ENCODE peak calls at places on chromosomes 4 and X, in six cellular contexts. B, H, O, D, G and K are unnamed samples.
A peak's percentile ranks its signal among the peaks of the same experiment; 100 is the strongest.

GRCh38 chr4:52572936-52573485 is 86.1 kb downstream of the USP46 start:
- DNase-seq in B (no peak), H (no peak), O (no peak), D (no peak), G (no peak), K (no peak)

GRCh38 chr4:99762728-99763127 is 53.9 kb upstream of the DAPP1 start:
- DNase-seq in B (no peak), H (no peak), O (no peak), D (no peak), G (no peak), K (no peak)

GRCh38 chr4:15013585-15013984 is 11.3 kb downstream of the CPEB2 start:
- DNase-seq in B (no peak), H (no peak), O (no peak), D (no peak), G (no peak), K (no peak)

GRCh38 chr4:133148690-133149363 is at the start of gene PCDH10:
- DNase-seq in B (no peak), H (peak; percentile 88), O (peak; percentile 91), D (peak; percentile 100), G (peak; percentile 91), K (no peak)

GRCh38 chr4:175661437-175661836 is 150.6 kb downstream of the GPM6A start:
- DNase-seq in B (no peak), H (no peak), O (no peak), D (no peak), G (no peak), K (no peak)

GRCh38 chr4:79257953-79258613 is 67.8 kb downstream of the NAA11 start:
- DNase-seq in B (no peak), H (no peak), O (no peak), D (no peak), G (no peak), K (no peak)

GRCh38 chr4:128335541-128335940 is 47.9 kb upstream of the PGRMC2 start:
- DNase-seq in B (no peak), H (no peak), O (no peak), D (no peak), G (no peak), K (no peak)

GRCh38 chr4:123232439-123232838 is 164.2 kb upstream of the SPRY1 start:
- DNase-seq in B (no peak), H (no peak), O (no peak), D (no peak), G (no peak), K (no peak)

GRCh38 chr4:56653461-56654237 is 27.4 kb downstream of the HOPX start:
- DNase-seq in B (no peak), H (no peak), O (no peak), D (no peak), G (no peak), K (no peak)

GRCh38 chr4:74364649-74365491 is at the start of gene EREG:
- DNase-seq in B (no peak), H (peak; percentile 10), O (no peak), D (no peak), G (peak; percentile 13), K (no peak)

GRCh38 chr4:17324431-17324830 is 187.5 kb downstream of the QDPR start:
- DNase-seq in B (no peak), H (peak; percentile 22), O (no peak), D (peak; percentile 46), G (peak; percentile 60), K (no peak)

GRCh38 chr4:139921551-139922184 is 232.3 kb downstream of the MAML3 start:
- DNase-seq in B (no peak), H (peak; percentile 84), O (no peak), D (no peak), G (no peak), K (peak; percentile 97)

GRCh38 chrX:21266949-21267348 is 107.3 kb upstream of the CNKSR2 start:
- DNase-seq in B (no peak), H (no peak), O (no peak), D (no peak), G (no peak), K (no peak)

GRCh38 chr4:37453361-37454262 is 209.1 kb downstream of the NWD2 start:
- DNase-seq in B (no peak), H (peak; percentile 89), O (peak; percentile 60), D (peak; percentile 76), G (peak; percentile 36), K (no peak)

GRCh38 chr4:153204247-153205027 is at the start of gene TRIM2:
- DNase-seq in B (no peak), H (peak; percentile 96), O (peak; percentile 70), D (peak; percentile 83), G (peak; percentile 68), K (no peak)
- H3K4me3 ChIP-seq in B (no peak within 1 kb of the TSS), H (peak within 1 kb of the TSS; percentile 4), O (peak within 1 kb of the TSS; percentile 52), D (peak within 1 kb of the TSS; percentile 58), G (peak within 1 kb of the TSS; percentile 26), K (peak within 1 kb of the TSS; percentile 16)

DNA sequence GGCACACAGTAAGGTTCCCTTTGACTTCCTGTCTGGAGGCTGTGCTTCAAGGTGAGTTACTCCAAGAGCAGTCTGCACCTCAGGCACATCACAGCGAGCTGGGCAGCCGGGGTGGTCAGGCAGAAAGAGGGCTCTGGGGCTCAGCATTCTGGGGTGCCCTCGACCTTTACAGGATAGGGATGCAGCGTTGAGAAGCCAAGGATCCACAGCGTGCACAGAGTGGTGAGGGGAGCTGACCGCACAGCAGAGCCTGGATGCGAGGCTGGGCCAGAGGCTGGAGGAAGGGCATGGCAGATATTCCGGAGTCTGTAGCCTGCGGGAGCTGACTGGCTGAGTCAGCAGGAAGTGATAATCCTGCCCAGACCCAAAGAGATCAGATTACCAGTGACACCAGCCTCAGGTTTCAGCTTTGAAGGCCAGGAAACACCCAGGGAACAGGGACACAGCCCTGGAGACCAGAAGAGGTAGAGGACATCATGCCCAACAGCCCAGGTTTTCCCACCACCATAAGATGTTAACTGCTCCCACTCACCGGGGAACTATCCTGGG is 38.4 kb upstream of the PDLIM3 start:
- DNase-seq in B (no peak), H (peak; percentile 28), O (peak; percentile 83), D (no peak), G (no peak), K (peak; percentile 52)
- H3K4me3 ChIP-seq in B (no peak overlapping the region), H (no peak overlapping the region), O (peak overlapping the region; percentile 69), D (no peak overlapping the region), G (no peak overlapping the region), K (no peak overlapping the region)

GRCh38 chr4:40311811-40312346 is 23.3 kb upstream of the CHRNA9 start:
- DNase-seq in B (no peak), H (no peak), O (no peak), D (no peak), G (no peak), K (no peak)
- H3K4me3 ChIP-seq in B (peak overlapping the region; percentile 17), H (no peak overlapping the region), O (no peak overlapping the region), D (no peak overlapping the region), G (no peak overlapping the region), K (no peak overlapping the region)

DNA sequence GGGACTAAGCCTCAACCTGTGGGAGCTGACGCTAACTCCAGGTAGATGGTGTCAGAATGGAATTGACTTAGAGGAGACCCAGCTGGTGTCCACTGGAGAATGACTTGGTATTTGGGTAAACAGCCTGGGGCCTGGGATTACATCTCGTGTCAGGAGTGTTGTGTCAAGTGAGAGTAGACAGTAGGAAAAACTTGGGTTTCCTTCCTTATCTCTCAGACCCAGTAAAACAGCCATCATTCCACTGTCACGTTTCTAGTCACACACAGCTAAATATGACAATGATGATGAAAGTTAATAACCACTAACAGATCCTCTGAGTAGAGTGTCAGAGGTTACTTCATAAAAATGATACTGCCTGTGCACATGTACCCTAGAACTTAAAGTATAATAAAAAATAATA is 13.8 kb downstream of the ZNF674 start:
- DNase-seq in B (no peak), H (no peak), O (no peak), D (no peak), G (no peak), K (no peak)
- H3K4me3 ChIP-seq in B (no peak overlapping the region), H (no peak overlapping the region), O (no peak overlapping the region), D (no peak overlapping the region), G (no peak overlapping the region), K (no peak overlapping the region)

GRCh38 chr4:181820518-181820917 is 422.7 kb upstream of the TENM3 start:
- DNase-seq in B (no peak), H (no peak), O (no peak), D (no peak), G (no peak), K (no peak)

GRCh38 chr4:181823183-181823582 is 420.0 kb upstream of the TENM3 start:
- DNase-seq in B (no peak), H (no peak), O (no peak), D (no peak), G (no peak), K (no peak)

GRCh38 chr4:181821039-181822004 is 421.9 kb upstream of the TENM3 start:
- DNase-seq in B (no peak), H (no peak), O (no peak), D (no peak), G (no peak), K (no peak)

GRCh38 chr4:181823645-181824044 is 419.6 kb upstream of the TENM3 start:
- DNase-seq in B (no peak), H (no peak), O (no peak), D (no peak), G (no peak), K (no peak)

GRCh38 chr4:181822005-181822375 is 421.2 kb upstream of the TENM3 start:
- DNase-seq in B (no peak), H (no peak), O (no peak), D (no peak), G (no peak), K (no peak)
- H3K4me3 ChIP-seq in B (no peak overlapping the region), H (no peak overlapping the region), O (no peak overlapping the region), D (no peak overlapping the region), G (no peak overlapping the region), K (no peak overlapping the region)

DNA sequence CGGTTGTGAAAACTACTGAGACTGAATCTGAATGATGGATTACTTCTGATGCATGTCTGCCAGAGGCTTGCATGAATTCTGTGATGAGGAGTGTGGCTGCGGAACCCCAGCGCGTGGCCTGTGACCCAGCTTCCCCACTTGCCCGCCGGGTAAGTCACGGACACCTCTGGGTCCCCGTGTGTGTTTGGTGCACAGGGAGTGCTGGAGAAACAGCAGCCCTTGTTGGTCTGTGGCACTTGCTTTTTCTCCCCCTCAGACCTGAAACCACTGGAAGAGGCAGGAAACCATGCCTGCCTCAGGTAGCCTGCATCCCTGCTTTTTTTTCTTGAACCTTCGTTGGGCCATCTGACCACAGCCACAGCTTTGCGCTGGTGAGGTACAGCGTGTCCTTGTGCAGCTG is 51.9 kb upstream of the TADA2B start:
- DNase-seq in B (no peak), H (no peak), O (no peak), D (no peak), G (no peak), K (no peak)
- H3K4me3 ChIP-seq in B (no peak overlapping the region), H (no peak overlapping the region), O (no peak overlapping the region), D (peak overlapping the region; percentile 37), G (no peak overlapping the region), K (peak overlapping the region; percentile 29)

GRCh38 chr4:143341186-143341755 is 4.6 kb downstream of the GAB1 start:
- DNase-seq in B (no peak), H (peak; percentile 25), O (no peak), D (no peak), G (no peak), K (no peak)
- H3K4me3 ChIP-seq in B (no peak overlapping the region), H (no peak overlapping the region), O (no peak overlapping the region), D (no peak overlapping the region), G (no peak overlapping the region), K (no peak overlapping the region)